ENCODE peak calls at places on chromosomes 3 and 15, in seven cellular contexts. I is neural crest cell, L is AG04450, Y is HFFc6, J is K562, M is RWPE1, E is right atrium auricular region. U is an unnamed sample.

GRCh38 chr3:191328963-191329653 is at the start of gene CCDC50:
- DNase-seq in I (peak), Y (peak), J (peak), L (no peak), E (peak), M (peak), U (peak)

GRCh38 chr3:6733699-6734394 is 127.1 kb upstream of the GRM7 start:
- DNase-seq in I (no peak), E (no peak), J (peak), M (no peak), L (no peak), Y (no peak), U (no peak)

GRCh38 chr15:32717290-32718081 is at the start of gene GREM1:
- DNase-seq in I (peak), M (no peak), J (no peak), L (no peak), E (no peak), Y (peak), U (no peak)

GRCh38 chr15:91561371-91562100 is 292.0 kb upstream of the SLCO3A1 start:
- DNase-seq in J (no peak), I (no peak), M (peak), L (peak), E (peak), Y (peak), U (no peak)

GRCh38 chr3:122260206-122260605 is 64.8 kb upstream of the CSTA start:
- DNase-seq in L (no peak), I (no peak), J (no peak), Y (no peak), M (no peak), E (no peak), U (no peak)

GRCh38 chr3:46538803-46539442 is 27.2 kb downstream of the LRRC2 start:
- DNase-seq in J (no peak), M (no peak), E (no peak), Y (peak), L (no peak), I (no peak), U (peak)

GRCh38 chr3:101879102-101879501 is 29.8 kb downstream of the NFKBIZ start:
- DNase-seq in M (no peak), E (no peak), Y (no peak), J (no peak), I (no peak), L (no peak), U (no peak)

GRCh38 chr3:42099020-42099765 is 8.0 kb downstream of the TRAK1 start:
- DNase-seq in E (peak), Y (no peak), J (no peak), L (no peak), M (no peak), I (no peak), U (no peak)

GRCh38 chr3:129106866-129107565 is 14.6 kb downstream of the RAB43 start:
- DNase-seq in I (no peak), E (no peak), Y (no peak), J (no peak), M (no peak), L (no peak), U (no peak)

GRCh38 chr3:137764001-137764433 is at the start of gene SOX14:
- DNase-seq in L (no peak), E (no peak), J (no peak), M (no peak), Y (no peak), I (no peak), U (peak)

GRCh38 chr3:12722205-12722604 is 36.9 kb downstream of the TMEM40 start:
- DNase-seq in Y (no peak), I (no peak), E (no peak), L (no peak), M (no peak), J (no peak), U (no peak)

GRCh38 chr15:28273468-28273867 is 48.5 kb downstream of the HERC2 start:
- DNase-seq in J (no peak), I (peak), Y (no peak), M (no peak), L (no peak), E (no peak), U (no peak)
- TF ChIP-seq CTCF in J (no peak), I (peak), Y (no peak), M (no peak), L (peak), E (peak), U (no peak)

DNA sequence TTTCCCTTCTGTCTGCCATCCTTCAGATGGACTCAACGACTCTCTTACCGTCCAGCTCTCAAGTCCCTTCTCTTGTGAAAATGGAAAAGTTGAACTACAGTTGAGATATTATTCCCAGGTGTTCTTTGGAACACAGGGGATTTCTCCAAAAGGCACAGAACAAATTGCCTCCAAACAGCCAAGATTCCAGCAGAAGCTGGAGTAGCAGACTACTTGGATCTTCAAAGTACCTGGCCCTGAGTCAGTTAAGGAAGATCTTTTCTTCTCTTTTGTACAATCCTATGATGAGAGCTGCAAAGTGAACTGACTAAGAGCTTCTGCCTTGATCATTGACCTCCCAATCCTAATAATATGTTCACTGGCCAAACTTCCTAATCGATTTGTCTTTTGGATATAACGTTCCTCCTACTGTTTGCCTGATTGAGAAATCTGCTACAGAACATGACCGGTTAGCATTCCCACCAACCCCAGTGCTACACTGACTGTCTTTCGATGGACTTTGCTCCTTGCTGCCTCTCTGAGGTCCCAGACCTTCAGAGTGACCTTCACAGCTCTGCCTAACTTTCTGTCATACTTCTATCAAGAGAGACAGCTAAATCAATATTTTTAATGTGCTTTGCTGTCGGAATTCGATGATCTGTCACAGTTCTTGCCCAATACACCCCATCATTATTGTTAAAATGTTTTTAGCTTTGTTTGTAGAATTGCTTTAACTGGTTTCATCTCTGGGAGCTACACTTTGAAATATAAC is 21.9 kb downstream of the PAQR9 start:
- DNase-seq in I (no peak), L (no peak), M (no peak), Y (no peak), E (no peak), J (no peak), U (no peak)
- TF ChIP-seq CTCF in I (no peak), L (no peak), M (no peak), Y (no peak), E (no peak), J (no peak), U (no peak)

DNA sequence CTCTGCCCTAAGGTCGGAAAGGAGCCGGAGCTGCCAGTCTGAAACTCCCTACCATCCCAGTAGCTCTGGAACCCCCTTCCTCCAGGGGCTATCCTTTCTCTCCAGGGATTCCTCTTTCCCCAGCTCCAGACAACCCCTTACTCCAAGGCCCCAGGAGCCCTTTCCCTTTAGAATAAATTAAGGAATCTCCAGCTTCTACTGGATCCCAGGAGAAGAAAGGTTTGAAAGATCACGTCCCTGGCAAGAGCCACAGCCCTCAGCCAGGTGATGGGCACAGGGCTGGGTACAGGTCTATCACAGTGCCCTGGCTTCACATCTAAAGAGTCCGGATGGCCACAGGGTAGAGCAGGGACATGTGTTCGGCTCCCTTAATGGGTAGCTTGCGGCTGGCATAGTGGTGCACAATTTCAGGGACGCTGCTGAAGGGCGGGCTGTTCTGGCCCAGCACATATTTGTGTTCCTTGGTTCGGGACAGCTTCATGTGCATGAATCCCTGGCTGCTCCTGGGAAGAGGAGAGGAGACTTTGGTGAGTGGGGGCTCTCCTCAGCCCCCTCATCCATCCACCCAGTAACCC is 20.0 kb downstream of the SHF start:
- DNase-seq in Y (no peak), M (no peak), E (no peak), L (no peak), I (no peak), J (no peak), U (no peak)
- TF ChIP-seq CTCF in Y (peak), M (peak), E (no peak), L (no peak), I (no peak), J (no peak), U (no peak)

DNA sequence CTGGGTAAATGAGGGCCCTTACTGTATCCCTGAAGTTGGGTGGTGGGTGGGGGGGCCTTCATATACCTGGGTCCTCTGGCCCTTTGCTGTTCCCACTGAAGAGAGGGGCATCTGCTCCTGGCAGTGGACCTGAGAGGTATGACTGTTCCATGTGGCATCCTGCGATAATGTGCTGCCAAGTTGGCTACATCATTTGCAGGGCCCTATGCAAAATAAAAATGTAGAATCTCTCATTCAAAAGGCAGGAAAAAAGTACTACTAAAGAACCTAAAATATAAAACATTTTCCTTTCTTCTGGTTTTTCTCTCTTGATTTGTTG is 49.2 kb upstream of the RYK start:
- DNase-seq in M (no peak), L (no peak), I (no peak), E (no peak), J (no peak), Y (no peak), U (no peak)
- TF ChIP-seq CTCF in M (no peak), L (no peak), I (no peak), E (no peak), J (no peak), Y (no peak), U (no peak)

GRCh38 chr3:127250032-127250431 is 37.8 kb downstream of the PRR20G start:
- DNase-seq in I (no peak), E (no peak), M (no peak), Y (no peak), L (no peak), J (no peak), U (no peak)

GRCh38 chr3:127254730-127255129 is 33.1 kb downstream of the PRR20G start:
- DNase-seq in Y (no peak), J (peak), I (no peak), L (no peak), M (peak), E (peak), U (no peak)

GRCh38 chr3:127254001-127254400 is 33.8 kb downstream of the PRR20G start:
- DNase-seq in I (no peak), J (no peak), M (no peak), Y (no peak), L (no peak), E (no peak), U (no peak)

GRCh38 chr3:127253491-127253890 is 34.4 kb downstream of the PRR20G start:
- DNase-seq in L (no peak), Y (no peak), I (no peak), E (peak), J (no peak), M (no peak), U (no peak)

GRCh38 chr3:127252446-127252845 is 35.4 kb downstream of the PRR20G start:
- DNase-seq in M (no peak), L (no peak), J (no peak), E (peak), Y (no peak), I (no peak), U (no peak)
- TF ChIP-seq CTCF in M (no peak), L (no peak), J (no peak), E (no peak), Y (no peak), I (no peak), U (no peak)

GRCh38 chr3:68936855-68937254 is 4.5 kb upstream of the TAFA4 start:
- DNase-seq in L (no peak), J (no peak), M (no peak), I (no peak), Y (no peak), E (no peak), U (no peak)

GRCh38 chr3:68935778-68936177 is 3.4 kb upstream of the TAFA4 start:
- DNase-seq in E (no peak), L (no peak), I (no peak), Y (no peak), M (no peak), J (no peak), U (no peak)

GRCh38 chr3:68931406-68932149 is 769 bp downstream of the TAFA4 start:
- DNase-seq in I (no peak), J (no peak), E (no peak), L (no peak), Y (no peak), M (no peak), U (peak)
- TF ChIP-seq CTCF in I (no peak), J (no peak), E (no peak), L (no peak), Y (no peak), M (no peak), U (no peak)

DNA sequence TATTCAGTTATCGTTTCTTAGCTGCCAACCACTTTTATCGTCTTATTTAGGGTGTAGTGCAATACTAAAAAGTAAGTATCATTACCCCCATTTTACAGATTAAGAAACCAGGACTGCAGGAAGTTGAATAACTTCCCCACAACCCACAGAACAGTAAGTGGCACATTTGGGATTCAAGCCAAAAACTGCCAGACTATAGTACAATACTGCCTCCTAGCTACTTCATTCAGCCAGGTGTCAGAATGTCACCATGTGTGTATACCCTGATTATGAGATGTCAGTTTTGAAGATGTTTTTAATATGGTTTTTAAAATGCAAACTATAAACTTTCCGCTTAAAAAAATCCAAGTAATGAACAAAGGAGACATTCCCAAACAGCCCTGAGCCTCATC is 74.2 kb upstream of the PROK2 start:
- DNase-seq in Y (no peak), E (no peak), I (no peak), M (no peak), J (peak), L (no peak), U (no peak)
- TF ChIP-seq CTCF in Y (peak), E (peak), I (peak), M (no peak), J (peak), L (peak), U (no peak)

U was measured in GM20000.